ENCODE peak calls at places on chromosome 1, in eight cellular contexts. O, Y, C, H, N, X, B and S are unnamed samples.

GRCh38 chr1:24506706-24507422 is 4.2 kb downstream of the RCAN3 start:
- DNase-seq in X (no peak), C (no peak), N (no peak), Y (no peak), B (no peak), H (no peak), O (no peak), S (no peak)

GRCh38 chr1:95116666-95117206 is 419 bp upstream of the TLCD4 start:
- DNase-seq in X (peak; percentile 85), H (peak; percentile 79), N (peak; percentile 80), C (peak; percentile 14), Y (peak; percentile 84), O (peak; percentile 68), B (no peak), S (peak; percentile 40)

GRCh38 chr1:150999051-150999674 is 7.5 kb downstream of the MINDY1 start:
- DNase-seq in X (no peak), B (peak; percentile 46), Y (no peak), O (no peak), H (no peak), N (no peak), C (peak; percentile 58), S (no peak)

GRCh38 chr1:223716302-223716862 is 4.0 kb downstream of the CAPN2 start:
- DNase-seq in C (no peak), B (no peak), Y (no peak), X (no peak), O (no peak), N (no peak), H (no peak), S (peak; percentile 26)

GRCh38 chr1:150869683-150870082 is 6.7 kb downstream of the ARNT start:
- DNase-seq in H (no peak), C (no peak), Y (no peak), N (no peak), O (no peak), X (no peak), B (no peak), S (no peak)

GRCh38 chr1:233443040-233443439 is 115.5 kb downstream of the MAP3K21 start:
- DNase-seq in Y (no peak), N (peak; percentile 19), X (no peak), C (no peak), O (no peak), H (no peak), B (no peak), S (no peak)

GRCh38 chr1:211752951-211753486 is 77.5 kb downstream of the LPGAT1 start:
- DNase-seq in N (no peak), H (no peak), C (no peak), B (no peak), X (no peak), Y (no peak), O (no peak), S (no peak)

GRCh38 chr1:31196685-31197084 is 43.0 kb downstream of the NKAIN1 start:
- DNase-seq in B (no peak), H (no peak), O (no peak), N (no peak), Y (no peak), X (no peak), C (no peak), S (no peak)

GRCh38 chr1:219489636-219490035 is 123.3 kb downstream of the ZC3H11B start:
- DNase-seq in C (no peak), N (no peak), Y (no peak), X (no peak), B (no peak), H (no peak), O (no peak), S (no peak)

GRCh38 chr1:15708486-15709137 is 24.5 kb downstream of the PLEKHM2 start:
- DNase-seq in C (no peak), X (no peak), O (no peak), Y (no peak), H (no peak), B (no peak), N (no peak), S (no peak)

GRCh38 chr1:154608522-154609294 is 722 bp upstream of the ADAR start:
- DNase-seq in O (peak; percentile 59), H (peak; percentile 62), C (peak; percentile 40), B (peak; percentile 5), N (peak; percentile 52), Y (peak; percentile 36), X (peak; percentile 52), S (no peak)

GRCh38 chr1:17134036-17134435 is 14.8 kb upstream of the PADI2 start:
- DNase-seq in H (no peak), B (no peak), N (no peak), X (no peak), C (no peak), Y (no peak), O (no peak), S (no peak)

GRCh38 chr1:228066416-228066815 is 16.1 kb upstream of the ARF1 start:
- DNase-seq in N (no peak), H (no peak), O (no peak), B (no peak), Y (no peak), X (no peak), C (no peak), S (no peak)

GRCh38 chr1:243734311-243734700 is 115.7 kb downstream of the AKT3 start:
- DNase-seq in B (no peak), Y (no peak), O (no peak), C (no peak), X (no peak), H (no peak), N (no peak), S (no peak)

GRCh38 chr1:8712413-8713229 is 104.8 kb downstream of the RERE start:
- DNase-seq in C (peak; percentile 79), O (no peak), B (peak; percentile 86), X (no peak), H (no peak), N (peak; percentile 93), Y (no peak), S (no peak)

GRCh38 chr1:99640672-99641071 is 5.2 kb upstream of the PALMD start:
- DNase-seq in B (no peak), Y (no peak), H (no peak), X (no peak), O (no peak), N (no peak), C (no peak), S (no peak)

GRCh38 chr1:162680419-162681126 is 48.3 kb downstream of the DDR2 start:
- DNase-seq in X (no peak), B (no peak), C (no peak), Y (no peak), N (no peak), H (no peak), O (no peak), S (no peak)

GRCh38 chr1:173507205-173507846 is 30.2 kb downstream of the PRDX6 start:
- DNase-seq in H (no peak), C (peak; percentile 35), B (no peak), X (no peak), O (no peak), N (peak; percentile 63), Y (peak; percentile 41), S (no peak)

GRCh38 chr1:110060034-110060661 is 10.3 kb downstream of the ALX3 start:
- DNase-seq in H (no peak), N (peak; percentile 52), B (no peak), X (peak; percentile 53), C (no peak), Y (peak; percentile 53), O (peak; percentile 63), S (no peak)

GRCh38 chr1:24199291-24199900 is 12.3 kb upstream of the IFNLR1 start:
- DNase-seq in X (peak; percentile 66), B (peak; percentile 5), Y (peak; percentile 57), C (peak; percentile 78), N (peak; percentile 61), H (peak; percentile 63), O (peak; percentile 45), S (peak; percentile 23)

GRCh38 chr1:978835-979743 is 2.8 kb downstream of the PERM1 start:
- DNase-seq in Y (no peak), O (peak; percentile 44), B (no peak), X (no peak), H (no peak), C (no peak), N (no peak), S (no peak)

GRCh38 chr1:150578278-150579109 is 916 bp downstream of the MCL1 start:
- DNase-seq in O (peak; percentile 62), X (peak; percentile 72), C (peak; percentile 60), N (peak; percentile 67), Y (peak; percentile 67), H (no peak), B (no peak), S (peak; percentile 33)

GRCh38 chr1:228158151-228158571 is 7.4 kb upstream of the IBA57 start:
- DNase-seq in O (peak; percentile 26), H (no peak), C (no peak), Y (no peak), N (no peak), X (no peak), B (no peak), S (no peak)

GRCh38 chr1:166869318-166870099 is 6.6 kb downstream of the TADA1 start:
- DNase-seq in O (no peak), H (no peak), N (no peak), C (no peak), X (no peak), Y (no peak), B (no peak), S (no peak)